ENCODE peak calls at places on chromosomes 5 and 9, in eight cellular contexts. One of them, this sample, is unnamed.

GRCh38 chr5:175742290-175742994 is 84.6 kb downstream of the HRH2 start:
- DNase-seq in EL: no peak
- DNase-seq in Right ventricle myocardium inferior: no peak
- DNase-seq in endodermal cell: no peak
- DNase-seq in mucosa of gallbladder: no peak
- DNase-seq in kidney glomerular epithelial cell: no peak
- DNase-seq in COLO829: no peak
- DNase-seq in left cardiac atrium: no peak
- DNase-seq in this sample: no peak

GRCh38 chr5:392431-392988 is 50.5 kb upstream of the EXOC3 start:
- DNase-seq in EL: peak
- DNase-seq in Right ventricle myocardium inferior: peak
- DNase-seq in endodermal cell: peak
- DNase-seq in mucosa of gallbladder: no peak
- DNase-seq in kidney glomerular epithelial cell: no peak
- DNase-seq in COLO829: no peak
- DNase-seq in left cardiac atrium: peak
- DNase-seq in this sample: no peak

GRCh38 chr5:154646841-154647759 is 108.1 kb upstream of the LARP1 start:
- DNase-seq in EL: no peak
- DNase-seq in Right ventricle myocardium inferior: no peak
- DNase-seq in endodermal cell: peak
- DNase-seq in mucosa of gallbladder: peak
- DNase-seq in kidney glomerular epithelial cell: peak
- DNase-seq in COLO829: no peak
- DNase-seq in left cardiac atrium: peak
- DNase-seq in this sample: peak

GRCh38 chr5:169636477-169637084 is 494 bp upstream of the DOCK2 start:
- DNase-seq in EL: no peak
- DNase-seq in Right ventricle myocardium inferior: no peak
- DNase-seq in endodermal cell: no peak
- DNase-seq in mucosa of gallbladder: no peak
- DNase-seq in kidney glomerular epithelial cell: no peak
- DNase-seq in COLO829: no peak
- DNase-seq in left cardiac atrium: no peak
- DNase-seq in this sample: no peak

GRCh38 chr5:31237159-31237558 is 43.7 kb downstream of the CDH6 start:
- DNase-seq in EL: peak
- DNase-seq in Right ventricle myocardium inferior: no peak
- DNase-seq in endodermal cell: peak
- DNase-seq in mucosa of gallbladder: no peak
- DNase-seq in kidney glomerular epithelial cell: no peak
- DNase-seq in COLO829: no peak
- DNase-seq in left cardiac atrium: no peak
- DNase-seq in this sample: no peak

GRCh38 chr5:111550282-111551020 is 38.1 kb upstream of the STARD4 start:
- DNase-seq in EL: peak
- DNase-seq in Right ventricle myocardium inferior: no peak
- DNase-seq in endodermal cell: peak
- DNase-seq in mucosa of gallbladder: peak
- DNase-seq in kidney glomerular epithelial cell: peak
- DNase-seq in COLO829: peak
- DNase-seq in left cardiac atrium: peak
- DNase-seq in this sample: peak

GRCh38 chr9:86354882-86355399 is 731 bp upstream of the TUT7 start:
- DNase-seq in EL: no peak
- DNase-seq in Right ventricle myocardium inferior: no peak
- DNase-seq in endodermal cell: no peak
- DNase-seq in mucosa of gallbladder: no peak
- DNase-seq in kidney glomerular epithelial cell: peak
- DNase-seq in COLO829: peak
- DNase-seq in left cardiac atrium: no peak
- DNase-seq in this sample: no peak

GRCh38 chr9:121651295-121652036 is at the start of gene DAB2IP:
- DNase-seq in EL: peak
- DNase-seq in Right ventricle myocardium inferior: no peak
- DNase-seq in endodermal cell: peak
- DNase-seq in mucosa of gallbladder: peak
- DNase-seq in kidney glomerular epithelial cell: no peak
- DNase-seq in COLO829: no peak
- DNase-seq in left cardiac atrium: peak
- DNase-seq in this sample: peak

GRCh38 chr9:129648092-129648763 is 6.3 kb upstream of the ASB6 start:
- DNase-seq in EL: peak
- DNase-seq in Right ventricle myocardium inferior: no peak
- DNase-seq in endodermal cell: no peak
- DNase-seq in mucosa of gallbladder: no peak
- DNase-seq in kidney glomerular epithelial cell: no peak
- DNase-seq in COLO829: no peak
- DNase-seq in left cardiac atrium: no peak
- DNase-seq in this sample: no peak

GRCh38 chr5:136087961-136088871 is 44.4 kb upstream of the SMAD5 start:
- DNase-seq in EL: no peak
- DNase-seq in Right ventricle myocardium inferior: peak
- DNase-seq in endodermal cell: peak
- DNase-seq in mucosa of gallbladder: peak
- DNase-seq in kidney glomerular epithelial cell: no peak
- DNase-seq in COLO829: peak
- DNase-seq in left cardiac atrium: peak
- DNase-seq in this sample: peak

GRCh38 chr5:87541033-87541432 is 128.3 kb upstream of the CCNH start:
- DNase-seq in EL: peak
- DNase-seq in Right ventricle myocardium inferior: peak
- DNase-seq in endodermal cell: peak
- DNase-seq in mucosa of gallbladder: peak
- DNase-seq in kidney glomerular epithelial cell: peak
- DNase-seq in COLO829: peak
- DNase-seq in left cardiac atrium: peak
- DNase-seq in this sample: peak

GRCh38 chr5:56725709-56726108 is 89.6 kb upstream of the MAP3K1 start:
- DNase-seq in EL: no peak
- DNase-seq in Right ventricle myocardium inferior: no peak
- DNase-seq in endodermal cell: no peak
- DNase-seq in mucosa of gallbladder: no peak
- DNase-seq in kidney glomerular epithelial cell: no peak
- DNase-seq in COLO829: peak
- DNase-seq in left cardiac atrium: no peak
- DNase-seq in this sample: no peak

GRCh38 chr5:93226202-93226735 is 354.8 kb downstream of the NR2F1-AS1 start:
- DNase-seq in EL: no peak
- DNase-seq in Right ventricle myocardium inferior: no peak
- DNase-seq in endodermal cell: no peak
- DNase-seq in mucosa of gallbladder: no peak
- DNase-seq in kidney glomerular epithelial cell: no peak
- DNase-seq in COLO829: no peak
- DNase-seq in left cardiac atrium: no peak
- DNase-seq in this sample: no peak

GRCh38 chr5:92402045-92402444 is 1018.9 kb upstream of the ARRDC3 start:
- DNase-seq in EL: peak
- DNase-seq in Right ventricle myocardium inferior: no peak
- DNase-seq in endodermal cell: no peak
- DNase-seq in mucosa of gallbladder: no peak
- DNase-seq in kidney glomerular epithelial cell: no peak
- DNase-seq in COLO829: no peak
- DNase-seq in left cardiac atrium: no peak
- DNase-seq in this sample: no peak

GRCh38 chr5:131984945-131985665 is 26.4 kb downstream of the ACSL6 start:
- DNase-seq in EL: no peak
- DNase-seq in Right ventricle myocardium inferior: no peak
- DNase-seq in endodermal cell: no peak
- DNase-seq in mucosa of gallbladder: no peak
- DNase-seq in kidney glomerular epithelial cell: no peak
- DNase-seq in COLO829: no peak
- DNase-seq in left cardiac atrium: no peak
- DNase-seq in this sample: no peak

This sample was measured in Right ventricle myocardium superior.